ENCODE peak calls at places on chromosomes 3 and 15, in ten cellular contexts. N, M, V, F, D, S, B, E, T and Z are unnamed samples.

GRCh38 chr3:132726341-132726823 is 4.2 kb upstream of the NPHP3 start:
- DNase-seq in N (peak), M (peak), V (peak), F (peak), D (peak), S (peak), B (no peak), E (no peak), T (no peak), Z (peak)

GRCh38 chr3:99607151-99607550 is 31.2 kb upstream of the COL8A1 start:
- DNase-seq in N (peak), M (no peak), V (no peak), F (no peak), D (no peak), S (no peak), B (no peak), E (no peak), T (no peak), Z (no peak)

GRCh38 chr3:41808152-41808551 is 153.8 kb downstream of the ULK4 start:
- DNase-seq in N (no peak), M (peak), V (no peak), F (peak), D (peak), S (no peak), B (no peak), E (no peak), T (no peak), Z (no peak)

GRCh38 chr3:64440498-64440897 is 215.2 kb upstream of the PRICKLE2 start:
- DNase-seq in N (no peak), M (peak), V (peak), F (peak), D (peak), S (no peak), B (peak), E (peak), T (no peak), Z (no peak)

GRCh38 chr15:80838012-80838411 is 58.8 kb downstream of the CEMIP start:
- DNase-seq in N (no peak), M (no peak), V (no peak), F (no peak), D (no peak), S (no peak), B (no peak), E (no peak), T (no peak), Z (no peak)

GRCh38 chr3:179651687-179652466 is 963 bp upstream of the USP13 start:
- DNase-seq in N (no peak), M (no peak), V (no peak), F (no peak), D (no peak), S (no peak), B (no peak), E (no peak), T (no peak), Z (no peak)

GRCh38 chr3:127961963-127962362 is 46.9 kb downstream of the KBTBD12 start:
- DNase-seq in N (no peak), M (peak), V (peak), F (peak), D (no peak), S (peak), B (peak), E (no peak), T (no peak), Z (no peak)

GRCh38 chr3:193231201-193231600 is 9.8 kb upstream of the PLAAT1 start:
- DNase-seq in N (no peak), M (no peak), V (peak), F (peak), D (no peak), S (no peak), B (no peak), E (no peak), T (no peak), Z (no peak)

GRCh38 chr3:162799910-162800309 is 1303.3 kb downstream of the OTOL1 start:
- DNase-seq in N (no peak), M (peak), V (no peak), F (no peak), D (peak), S (peak), B (no peak), E (no peak), T (no peak), Z (no peak)
- TF ChIP-seq CTCF in N (no peak), M (peak), V (no peak), F (no peak), D (no peak), S (no peak), B (no peak), E (peak), T (no peak), Z (no peak)

GRCh38 chr3:62587169-62587568 is 213.8 kb upstream of the FEZF2 start:
- DNase-seq in N (no peak), M (peak), V (no peak), F (peak), D (peak), S (no peak), B (no peak), E (no peak), T (no peak), Z (no peak)

GRCh38 chr3:62587579-62588031 is 214.3 kb upstream of the FEZF2 start:
- DNase-seq in N (no peak), M (peak), V (peak), F (peak), D (peak), S (no peak), B (no peak), E (peak), T (no peak), Z (no peak)

GRCh38 chr3:62586356-62586755 is 213.0 kb upstream of the FEZF2 start:
- DNase-seq in N (no peak), M (peak), V (no peak), F (no peak), D (peak), S (no peak), B (no peak), E (no peak), T (no peak), Z (no peak)

GRCh38 chr3:62585861-62586260 is 212.5 kb upstream of the FEZF2 start:
- DNase-seq in N (no peak), M (no peak), V (no peak), F (no peak), D (peak), S (no peak), B (no peak), E (no peak), T (no peak), Z (no peak)

GRCh38 chr3:62589078-62589477 is 215.7 kb upstream of the FEZF2 start:
- DNase-seq in N (no peak), M (no peak), V (no peak), F (no peak), D (no peak), S (no peak), B (no peak), E (no peak), T (no peak), Z (no peak)
- TF ChIP-seq CTCF in N (no peak), M (no peak), V (no peak), F (no peak), D (peak), S (peak), B (no peak), E (no peak), T (no peak), Z (no peak)

DNA sequence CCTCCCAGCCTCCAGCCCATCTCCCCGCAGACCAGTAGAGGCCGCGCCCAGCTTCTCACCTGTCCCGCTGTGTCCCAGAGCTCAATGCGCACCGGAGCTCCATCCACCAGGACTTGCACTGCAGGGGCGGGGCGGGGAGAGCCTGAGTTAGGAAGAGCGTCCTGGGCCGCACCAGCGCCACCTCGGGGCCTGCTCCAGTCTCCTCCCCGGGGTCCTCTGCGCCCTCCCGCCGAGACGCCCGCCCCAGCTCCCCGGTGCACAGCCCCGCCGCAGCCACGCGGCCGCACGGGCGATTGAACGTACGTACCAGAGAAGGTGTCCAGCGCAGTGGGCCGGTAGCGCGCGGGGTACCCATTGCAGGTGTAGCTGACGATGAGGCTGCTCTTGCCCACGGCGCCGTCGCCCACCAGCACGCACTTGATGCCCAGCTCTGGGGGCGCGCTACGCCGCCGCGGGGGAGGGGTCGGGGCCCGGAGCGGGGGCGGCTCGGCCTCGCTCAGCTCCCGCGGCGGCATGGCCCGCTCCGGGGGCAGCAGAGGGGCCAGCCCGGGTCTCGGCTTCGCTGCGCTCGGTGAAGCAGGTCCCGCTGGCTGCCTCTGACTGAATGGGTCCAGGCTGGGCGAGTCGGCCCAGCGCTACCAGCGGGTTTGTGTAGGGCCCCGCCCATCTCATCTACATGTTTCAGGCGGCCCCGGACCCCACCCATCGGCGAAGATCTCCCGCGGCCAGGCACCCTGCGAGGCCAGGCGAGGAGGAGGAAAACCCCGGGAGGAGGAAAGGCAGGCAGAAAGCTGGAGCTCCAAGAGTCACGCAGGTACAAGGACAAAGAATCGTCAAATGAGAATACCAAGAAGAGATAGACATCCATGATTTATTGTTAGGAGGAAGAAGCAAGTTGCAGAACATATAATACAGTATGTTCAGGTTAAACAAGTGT is at the start of gene RHOV:
- DNase-seq in N (peak), M (no peak), V (peak), F (peak), D (peak), S (peak), B (peak), E (no peak), T (peak), Z (peak)
- TF ChIP-seq CTCF in N (peak), M (no peak), V (no peak), F (peak), D (peak), S (peak), B (no peak), E (peak), T (no peak), Z (peak)

GRCh38 chr15:25689592-25689991 is 173.5 kb downstream of the ATP10A start:
- DNase-seq in N (no peak), M (no peak), V (no peak), F (no peak), D (no peak), S (peak), B (no peak), E (no peak), T (peak), Z (no peak)

GRCh38 chr15:25694238-25694584 is 168.9 kb downstream of the ATP10A start:
- DNase-seq in N (no peak), M (no peak), V (no peak), F (no peak), D (no peak), S (no peak), B (no peak), E (no peak), T (no peak), Z (no peak)

GRCh38 chr15:25690673-25691543 is 172.2 kb downstream of the ATP10A start:
- DNase-seq in N (no peak), M (peak), V (peak), F (peak), D (peak), S (no peak), B (no peak), E (peak), T (no peak), Z (no peak)

GRCh38 chr15:25693321-25694237 is 169.5 kb downstream of the ATP10A start:
- DNase-seq in N (peak), M (peak), V (no peak), F (no peak), D (peak), S (peak), B (no peak), E (no peak), T (peak), Z (no peak)

DNA sequence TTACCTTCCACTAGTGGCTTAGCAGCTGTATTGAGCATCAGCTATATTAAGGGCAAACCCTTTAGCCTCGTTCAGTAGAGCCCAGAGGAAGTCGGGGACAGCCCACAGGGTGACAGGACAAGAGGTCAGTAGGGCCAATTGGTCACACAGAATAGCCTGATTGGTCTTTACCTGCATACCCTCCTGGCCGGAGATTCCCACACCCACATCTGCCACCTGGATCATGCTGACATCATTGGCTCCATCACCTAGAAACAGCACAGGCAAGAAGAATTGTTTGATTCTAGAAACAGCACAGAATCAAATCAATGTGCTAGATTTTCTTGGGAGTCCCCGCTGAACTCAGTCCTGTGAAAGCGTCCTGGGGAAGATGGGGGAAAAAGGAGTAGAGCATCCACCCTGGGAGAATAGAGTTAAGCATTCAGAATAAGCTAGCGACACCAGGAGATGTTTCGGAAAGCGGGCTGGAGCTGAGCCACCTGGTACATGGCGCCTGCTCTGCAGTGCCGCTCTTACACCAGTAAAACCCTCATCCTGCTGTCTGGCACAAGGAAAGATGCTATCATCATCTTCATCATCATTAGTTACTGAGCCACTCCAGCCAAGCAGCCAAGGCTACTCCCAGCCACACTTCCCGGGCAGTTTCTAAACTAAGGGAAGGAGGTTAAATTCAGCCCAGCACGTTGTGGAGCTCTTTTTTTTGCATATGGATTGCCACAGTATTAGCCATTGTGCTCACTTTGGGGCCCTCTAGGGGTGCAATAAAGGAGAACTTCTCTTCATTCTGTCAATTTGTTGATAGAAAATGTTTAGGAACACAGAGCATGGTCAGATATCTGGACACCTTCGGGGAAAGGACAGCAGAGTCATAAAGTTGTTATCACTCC is 171.3 kb downstream of the ATP10A start:
- DNase-seq in N (no peak), M (peak), V (no peak), F (no peak), D (peak), S (peak), B (no peak), E (no peak), T (no peak), Z (no peak)
- TF ChIP-seq CTCF in N (no peak), M (peak), V (no peak), F (no peak), D (peak), S (peak), B (no peak), E (peak), T (no peak), Z (no peak)

DNA sequence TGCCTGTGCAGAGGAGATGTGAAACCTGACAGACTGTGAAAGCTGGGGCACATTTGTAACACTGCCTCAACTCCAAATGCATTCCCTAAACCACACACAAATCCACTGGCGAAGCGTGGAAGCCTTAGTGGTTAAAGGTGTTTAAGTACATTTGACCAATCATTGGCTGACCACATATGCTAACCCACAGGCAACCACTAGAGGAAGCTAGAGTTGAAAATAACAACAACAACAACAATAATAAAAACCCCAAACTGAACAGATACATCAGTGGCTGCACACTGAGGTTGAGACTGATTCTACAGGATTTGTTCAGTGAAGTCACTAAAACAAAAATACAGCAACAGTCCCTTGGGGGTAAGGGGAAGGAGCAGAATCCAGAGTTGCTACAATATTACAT is 129.7 kb downstream of the TJP1 start:
- DNase-seq in N (no peak), M (no peak), V (no peak), F (no peak), D (peak), S (peak), B (no peak), E (no peak), T (no peak), Z (no peak)
- TF ChIP-seq CTCF in N (peak), M (peak), V (no peak), F (peak), D (peak), S (peak), B (no peak), E (peak), T (no peak), Z (no peak)

GRCh38 chr15:43772624-43773023 is 4.1 kb downstream of the ELL3 start:
- DNase-seq in N (no peak), M (no peak), V (no peak), F (no peak), D (no peak), S (no peak), B (no peak), E (no peak), T (no peak), Z (no peak)

GRCh38 chr15:43774062-43774461 is 2.7 kb downstream of the ELL3 start:
- DNase-seq in N (no peak), M (no peak), V (no peak), F (no peak), D (no peak), S (no peak), B (no peak), E (no peak), T (no peak), Z (no peak)

GRCh38 chr15:43775411-43775965 is 1.3 kb downstream of the ELL3 start:
- DNase-seq in N (no peak), M (peak), V (peak), F (peak), D (peak), S (peak), B (peak), E (no peak), T (peak), Z (no peak)

GRCh38 chr15:43769584-43770228 is 7.1 kb downstream of the ELL3 start:
- DNase-seq in N (peak), M (peak), V (peak), F (peak), D (peak), S (peak), B (peak), E (no peak), T (peak), Z (peak)

DNA sequence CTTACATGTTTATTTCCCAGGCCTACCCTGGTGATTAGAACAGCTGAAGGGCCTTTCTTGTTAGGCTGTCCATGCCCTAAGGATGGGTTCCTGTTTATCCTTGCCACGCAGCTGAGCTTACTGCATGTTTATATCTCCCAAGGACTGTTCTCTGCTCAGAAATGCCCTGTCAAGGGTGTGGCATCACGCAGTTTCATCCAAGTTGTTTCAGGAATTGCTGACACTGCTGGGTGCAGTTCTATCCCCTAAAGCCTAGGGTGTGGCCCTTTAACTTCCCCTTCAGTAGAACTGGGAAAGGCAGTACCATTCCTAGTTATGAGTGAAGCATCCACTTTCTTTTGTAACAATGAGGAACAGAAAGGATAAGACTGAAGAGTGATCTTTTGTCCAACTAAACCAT is 5.0 kb downstream of the ELL3 start:
- DNase-seq in N (no peak), M (no peak), V (no peak), F (peak), D (no peak), S (no peak), B (no peak), E (no peak), T (no peak), Z (no peak)
- TF ChIP-seq CTCF in N (no peak), M (no peak), V (no peak), F (no peak), D (no peak), S (no peak), B (no peak), E (no peak), T (no peak), Z (no peak)